ENCODE peak calls at places on chromosomes 7 and 10, in nine cellular contexts. One of them, this sample, is unnamed.

GRCh38 chr10:72419241-72419640 is 64.5 kb upstream of the DNAJB12 start:
- DNase-seq in spleen: no peak
- DNase-seq in left ventricle myocardium inferior: no peak
- DNase-seq in esophagus squamous epithelium: no peak
- DNase-seq in fibroblast of the aortic adventitia: no peak
- DNase-seq in testis: no peak
- DNase-seq in gastrocnemius medialis: no peak
- DNase-seq in bronchial epithelial cell: no peak
- DNase-seq in GM12865: no peak
- DNase-seq in this sample: no peak

GRCh38 chr7:47451851-47452205 is 130.1 kb downstream of the TNS3 start:
- DNase-seq in spleen: no peak
- DNase-seq in left ventricle myocardium inferior: no peak
- DNase-seq in esophagus squamous epithelium: no peak
- DNase-seq in fibroblast of the aortic adventitia: peak; percentile 52
- DNase-seq in testis: no peak
- DNase-seq in gastrocnemius medialis: no peak
- DNase-seq in bronchial epithelial cell: no peak
- DNase-seq in GM12865: no peak
- DNase-seq in this sample: no peak

GRCh38 chr7:27160546-27161213 is 4.2 kb upstream of the HOXA7 start:
- DNase-seq in spleen: peak; percentile 96
- DNase-seq in left ventricle myocardium inferior: peak; percentile 81
- DNase-seq in esophagus squamous epithelium: peak; percentile 62
- DNase-seq in fibroblast of the aortic adventitia: peak; percentile 78
- DNase-seq in testis: peak; percentile 95
- DNase-seq in gastrocnemius medialis: no peak
- DNase-seq in bronchial epithelial cell: peak; percentile 29
- DNase-seq in GM12865: peak; percentile 93
- DNase-seq in this sample: peak; percentile 91

GRCh38 chr10:80535671-80536360 is 1.9 kb upstream of the SH2D4B start:
- DNase-seq in spleen: peak; percentile 96
- DNase-seq in left ventricle myocardium inferior: peak; percentile 65
- DNase-seq in esophagus squamous epithelium: peak; percentile 25
- DNase-seq in fibroblast of the aortic adventitia: peak; percentile 5
- DNase-seq in testis: peak; percentile 72
- DNase-seq in gastrocnemius medialis: no peak
- DNase-seq in bronchial epithelial cell: peak; percentile 37
- DNase-seq in GM12865: peak; percentile 93
- DNase-seq in this sample: peak; percentile 69

GRCh38 chr7:39624202-39624807 is 933 bp downstream of the RALA start:
- DNase-seq in spleen: no peak
- DNase-seq in left ventricle myocardium inferior: no peak
- DNase-seq in esophagus squamous epithelium: no peak
- DNase-seq in fibroblast of the aortic adventitia: peak; percentile 60
- DNase-seq in testis: peak; percentile 39
- DNase-seq in gastrocnemius medialis: no peak
- DNase-seq in bronchial epithelial cell: peak; percentile 71
- DNase-seq in GM12865: peak; percentile 62
- DNase-seq in this sample: no peak

GRCh38 chr7:24052572-24053223 is 231.3 kb upstream of the NPY start:
- DNase-seq in spleen: no peak
- DNase-seq in left ventricle myocardium inferior: no peak
- DNase-seq in esophagus squamous epithelium: no peak
- DNase-seq in fibroblast of the aortic adventitia: peak; percentile 17
- DNase-seq in testis: no peak
- DNase-seq in gastrocnemius medialis: no peak
- DNase-seq in bronchial epithelial cell: peak; percentile 88
- DNase-seq in GM12865: no peak
- DNase-seq in this sample: no peak

GRCh38 chr7:6436385-6436685 is 11.4 kb downstream of the DAGLB start:
- DNase-seq in spleen: no peak
- DNase-seq in left ventricle myocardium inferior: no peak
- DNase-seq in esophagus squamous epithelium: no peak
- DNase-seq in fibroblast of the aortic adventitia: no peak
- DNase-seq in testis: no peak
- DNase-seq in gastrocnemius medialis: no peak
- DNase-seq in bronchial epithelial cell: no peak
- DNase-seq in GM12865: no peak
- DNase-seq in this sample: no peak

GRCh38 chr10:6141296-6142151 is 52.7 kb downstream of the RBM17 start:
- DNase-seq in spleen: no peak
- DNase-seq in left ventricle myocardium inferior: no peak
- DNase-seq in esophagus squamous epithelium: no peak
- DNase-seq in fibroblast of the aortic adventitia: peak; percentile 80
- DNase-seq in testis: no peak
- DNase-seq in gastrocnemius medialis: peak; percentile 83
- DNase-seq in bronchial epithelial cell: peak; percentile 84
- DNase-seq in GM12865: peak; percentile 85
- DNase-seq in this sample: no peak

GRCh38 chr7:7424151-7424873 is 111.4 kb downstream of the COL28A1 start:
- DNase-seq in spleen: no peak
- DNase-seq in left ventricle myocardium inferior: peak; percentile 35
- DNase-seq in esophagus squamous epithelium: no peak
- DNase-seq in fibroblast of the aortic adventitia: peak; percentile 78
- DNase-seq in testis: peak; percentile 75
- DNase-seq in gastrocnemius medialis: peak; percentile 11
- DNase-seq in bronchial epithelial cell: peak; percentile 57
- DNase-seq in GM12865: peak; percentile 72
- DNase-seq in this sample: no peak

GRCh38 chr10:79178614-79179403 is 110.0 kb downstream of the ZMIZ1 start:
- DNase-seq in spleen: no peak
- DNase-seq in left ventricle myocardium inferior: no peak
- DNase-seq in esophagus squamous epithelium: no peak
- DNase-seq in fibroblast of the aortic adventitia: peak; percentile 86
- DNase-seq in testis: no peak
- DNase-seq in gastrocnemius medialis: no peak
- DNase-seq in bronchial epithelial cell: no peak
- DNase-seq in GM12865: no peak
- DNase-seq in this sample: no peak

GRCh38 chr10:119449760-119450461 is 92.6 kb downstream of the RGS10 start:
- DNase-seq in spleen: no peak
- DNase-seq in left ventricle myocardium inferior: no peak
- DNase-seq in esophagus squamous epithelium: no peak
- DNase-seq in fibroblast of the aortic adventitia: peak; percentile 96
- DNase-seq in testis: peak; percentile 39
- DNase-seq in gastrocnemius medialis: peak; percentile 29
- DNase-seq in bronchial epithelial cell: no peak
- DNase-seq in GM12865: peak; percentile 39
- DNase-seq in this sample: peak; percentile 76

GRCh38 chr10:97924678-97925077 is 75.0 kb downstream of the GOLGA7B start:
- DNase-seq in spleen: peak; percentile 15
- DNase-seq in left ventricle myocardium inferior: no peak
- DNase-seq in esophagus squamous epithelium: no peak
- DNase-seq in fibroblast of the aortic adventitia: no peak
- DNase-seq in testis: no peak
- DNase-seq in gastrocnemius medialis: no peak
- DNase-seq in bronchial epithelial cell: no peak
- DNase-seq in GM12865: no peak
- DNase-seq in this sample: no peak

GRCh38 chr10:15141136-15142067 is 27.1 kb downstream of the NMT2 start:
- DNase-seq in spleen: no peak
- DNase-seq in left ventricle myocardium inferior: no peak
- DNase-seq in esophagus squamous epithelium: no peak
- DNase-seq in fibroblast of the aortic adventitia: peak; percentile 36
- DNase-seq in testis: no peak
- DNase-seq in gastrocnemius medialis: no peak
- DNase-seq in bronchial epithelial cell: no peak
- DNase-seq in GM12865: peak; percentile 84
- DNase-seq in this sample: no peak

GRCh38 chr7:105876964-105877601 is 684 bp upstream of the ATXN7L1 start:
- DNase-seq in spleen: peak; percentile 82
- DNase-seq in left ventricle myocardium inferior: peak; percentile 32
- DNase-seq in esophagus squamous epithelium: no peak
- DNase-seq in fibroblast of the aortic adventitia: peak; percentile 54
- DNase-seq in testis: peak; percentile 44
- DNase-seq in gastrocnemius medialis: no peak
- DNase-seq in bronchial epithelial cell: peak; percentile 19
- DNase-seq in GM12865: no peak
- DNase-seq in this sample: no peak

GRCh38 chr7:104152468-104152867 is 55.3 kb downstream of the ORC5 start:
- DNase-seq in spleen: no peak
- DNase-seq in left ventricle myocardium inferior: no peak
- DNase-seq in esophagus squamous epithelium: no peak
- DNase-seq in fibroblast of the aortic adventitia: no peak
- DNase-seq in testis: no peak
- DNase-seq in gastrocnemius medialis: no peak
- DNase-seq in bronchial epithelial cell: no peak
- DNase-seq in GM12865: no peak
- DNase-seq in this sample: no peak

GRCh38 chr7:104161244-104161643 is 46.6 kb downstream of the ORC5 start:
- DNase-seq in spleen: no peak
- DNase-seq in left ventricle myocardium inferior: no peak
- DNase-seq in esophagus squamous epithelium: no peak
- DNase-seq in fibroblast of the aortic adventitia: no peak
- DNase-seq in testis: no peak
- DNase-seq in gastrocnemius medialis: no peak
- DNase-seq in bronchial epithelial cell: no peak
- DNase-seq in GM12865: no peak
- DNase-seq in this sample: no peak

GRCh38 chr7:104160375-104160774 is 47.4 kb downstream of the ORC5 start:
- DNase-seq in spleen: no peak
- DNase-seq in left ventricle myocardium inferior: no peak
- DNase-seq in esophagus squamous epithelium: no peak
- DNase-seq in fibroblast of the aortic adventitia: peak; percentile 60
- DNase-seq in testis: no peak
- DNase-seq in gastrocnemius medialis: no peak
- DNase-seq in bronchial epithelial cell: peak; percentile 28
- DNase-seq in GM12865: no peak
- DNase-seq in this sample: no peak

GRCh38 chr7:104153287-104153686 is 54.5 kb downstream of the ORC5 start:
- DNase-seq in spleen: no peak
- DNase-seq in left ventricle myocardium inferior: no peak
- DNase-seq in esophagus squamous epithelium: no peak
- DNase-seq in fibroblast of the aortic adventitia: no peak
- DNase-seq in testis: no peak
- DNase-seq in gastrocnemius medialis: no peak
- DNase-seq in bronchial epithelial cell: no peak
- DNase-seq in GM12865: no peak
- DNase-seq in this sample: no peak

GRCh38 chr7:104156842-104157277 is 51.0 kb downstream of the ORC5 start:
- DNase-seq in spleen: no peak
- DNase-seq in left ventricle myocardium inferior: no peak
- DNase-seq in esophagus squamous epithelium: no peak
- DNase-seq in fibroblast of the aortic adventitia: peak; percentile 56
- DNase-seq in testis: no peak
- DNase-seq in gastrocnemius medialis: no peak
- DNase-seq in bronchial epithelial cell: peak; percentile 44
- DNase-seq in GM12865: peak; percentile 20
- DNase-seq in this sample: no peak
- TF ChIP-seq CTCF in spleen: peak; percentile 18
- TF ChIP-seq CTCF in left ventricle myocardium inferior: peak; percentile 60
- TF ChIP-seq CTCF in esophagus squamous epithelium: no peak
- TF ChIP-seq CTCF in fibroblast of the aortic adventitia: peak; percentile 71
- TF ChIP-seq CTCF in testis: peak; percentile 13
- TF ChIP-seq CTCF in gastrocnemius medialis: peak; percentile 29
- TF ChIP-seq CTCF in bronchial epithelial cell: peak; percentile 40
- TF ChIP-seq CTCF in GM12865: peak; percentile 40
- TF ChIP-seq CTCF in this sample: no peak

GRCh38 chr10:20891338-20891714 is 5.8 kb downstream of the NEBL start:
- DNase-seq in spleen: no peak
- DNase-seq in left ventricle myocardium inferior: no peak
- DNase-seq in esophagus squamous epithelium: no peak
- DNase-seq in fibroblast of the aortic adventitia: peak; percentile 63
- DNase-seq in testis: no peak
- DNase-seq in gastrocnemius medialis: no peak
- DNase-seq in bronchial epithelial cell: peak; percentile 45
- DNase-seq in GM12865: no peak
- DNase-seq in this sample: no peak

GRCh38 chr10:20892011-20892585 is 5.0 kb downstream of the NEBL start:
- DNase-seq in spleen: no peak
- DNase-seq in left ventricle myocardium inferior: peak; percentile 50
- DNase-seq in esophagus squamous epithelium: no peak
- DNase-seq in fibroblast of the aortic adventitia: no peak
- DNase-seq in testis: no peak
- DNase-seq in gastrocnemius medialis: no peak
- DNase-seq in bronchial epithelial cell: no peak
- DNase-seq in GM12865: no peak
- DNase-seq in this sample: no peak

GRCh38 chr10:20890491-20891337 is 6.4 kb downstream of the NEBL start:
- DNase-seq in spleen: no peak
- DNase-seq in left ventricle myocardium inferior: no peak
- DNase-seq in esophagus squamous epithelium: no peak
- DNase-seq in fibroblast of the aortic adventitia: peak; percentile 25
- DNase-seq in testis: no peak
- DNase-seq in gastrocnemius medialis: no peak
- DNase-seq in bronchial epithelial cell: peak; percentile 59
- DNase-seq in GM12865: no peak
- DNase-seq in this sample: no peak

GRCh38 chr10:20893297-20893696 is 3.8 kb downstream of the NEBL start:
- DNase-seq in spleen: no peak
- DNase-seq in left ventricle myocardium inferior: no peak
- DNase-seq in esophagus squamous epithelium: no peak
- DNase-seq in fibroblast of the aortic adventitia: no peak
- DNase-seq in testis: no peak
- DNase-seq in gastrocnemius medialis: no peak
- DNase-seq in bronchial epithelial cell: no peak
- DNase-seq in GM12865: no peak
- DNase-seq in this sample: no peak

DNA sequence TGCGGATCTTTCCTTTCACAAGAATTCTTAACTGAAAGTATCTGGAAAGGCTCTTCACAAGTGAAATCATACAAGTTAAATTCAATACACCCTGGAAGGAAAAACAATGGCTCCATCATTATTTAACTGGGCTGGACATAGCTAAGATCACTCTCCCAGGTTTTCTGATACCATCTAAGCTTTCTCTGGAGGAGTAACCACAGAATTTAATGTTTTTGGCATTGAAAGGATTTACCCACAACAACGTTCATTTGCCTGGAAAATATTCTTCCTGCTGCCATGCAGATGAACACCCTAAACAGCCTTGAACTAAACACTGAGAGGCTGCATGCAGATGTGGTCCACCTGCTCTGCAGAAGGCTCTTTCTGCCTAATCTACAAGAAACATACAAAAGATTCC is 4.3 kb downstream of the NEBL start:
- DNase-seq in spleen: no peak
- DNase-seq in left ventricle myocardium inferior: no peak
- DNase-seq in esophagus squamous epithelium: no peak
- DNase-seq in fibroblast of the aortic adventitia: no peak
- DNase-seq in testis: no peak
- DNase-seq in gastrocnemius medialis: no peak
- DNase-seq in bronchial epithelial cell: no peak
- DNase-seq in GM12865: no peak
- DNase-seq in this sample: no peak
- H3K4me3 ChIP-seq in spleen: no peak overlapping the region
- H3K4me3 ChIP-seq in left ventricle myocardium inferior: peak overlapping the region; percentile 67
- H3K4me3 ChIP-seq in esophagus squamous epithelium: no peak overlapping the region
- H3K4me3 ChIP-seq in fibroblast of the aortic adventitia: no peak overlapping the region
- H3K4me3 ChIP-seq in testis: no peak overlapping the region
- H3K4me3 ChIP-seq in gastrocnemius medialis: no peak overlapping the region
- H3K4me3 ChIP-seq in bronchial epithelial cell: no peak overlapping the region
- H3K4me3 ChIP-seq in GM12865: no peak overlapping the region
- H3K4me3 ChIP-seq in this sample: no peak overlapping the region

GRCh38 chr7:138161600-138162081 is 85.4 kb downstream of the AKR1D1 start:
- DNase-seq in spleen: peak; percentile 84
- DNase-seq in left ventricle myocardium inferior: peak; percentile 52
- DNase-seq in esophagus squamous epithelium: peak; percentile 2
- DNase-seq in fibroblast of the aortic adventitia: peak; percentile 82
- DNase-seq in testis: peak; percentile 94
- DNase-seq in gastrocnemius medialis: peak; percentile 28
- DNase-seq in bronchial epithelial cell: peak; percentile 79
- DNase-seq in GM12865: peak; percentile 96
- DNase-seq in this sample: peak; percentile 50
- TF ChIP-seq CTCF in spleen: peak; percentile 48
- TF ChIP-seq CTCF in left ventricle myocardium inferior: peak; percentile 77
- TF ChIP-seq CTCF in esophagus squamous epithelium: no peak
- TF ChIP-seq CTCF in fibroblast of the aortic adventitia: peak; percentile 66
- TF ChIP-seq CTCF in testis: peak; percentile 67
- TF ChIP-seq CTCF in gastrocnemius medialis: peak; percentile 36
- TF ChIP-seq CTCF in bronchial epithelial cell: peak; percentile 74
- TF ChIP-seq CTCF in GM12865: peak; percentile 70
- TF ChIP-seq CTCF in this sample: no peak

GRCh38 chr10:50360077-50360476 is 108.8 kb upstream of the ASAH2 start:
- DNase-seq in spleen: no peak
- DNase-seq in left ventricle myocardium inferior: no peak
- DNase-seq in esophagus squamous epithelium: no peak
- DNase-seq in fibroblast of the aortic adventitia: peak; percentile 65
- DNase-seq in testis: no peak
- DNase-seq in gastrocnemius medialis: no peak
- DNase-seq in bronchial epithelial cell: no peak
- DNase-seq in GM12865: no peak
- DNase-seq in this sample: no peak
- H3K4me3 ChIP-seq in spleen: no peak overlapping the region
- H3K4me3 ChIP-seq in left ventricle myocardium inferior: no peak overlapping the region
- H3K4me3 ChIP-seq in esophagus squamous epithelium: no peak overlapping the region
- H3K4me3 ChIP-seq in fibroblast of the aortic adventitia: no peak overlapping the region
- H3K4me3 ChIP-seq in testis: no peak overlapping the region
- H3K4me3 ChIP-seq in gastrocnemius medialis: no peak overlapping the region
- H3K4me3 ChIP-seq in bronchial epithelial cell: no peak overlapping the region
- H3K4me3 ChIP-seq in GM12865: no peak overlapping the region
- H3K4me3 ChIP-seq in this sample: no peak overlapping the region